ENCODE peak calls at places on chromosomes 1 and 21, in eight cellular contexts. One of them, this sample, is unnamed.

GRCh38 chr1:223135176-223135575 is 7.9 kb downstream of the TLR5 start:
- DNase-seq in HEK293T: no peak
- DNase-seq in stromal cell of bone marrow: peak
- DNase-seq in body of pancreas: no peak
- DNase-seq in EL: peak
- DNase-seq in stimulated activated effector memory CD8-positive, alpha-beta T cell treated with anti-CD3 and anti-CD28 coated beads, Interleukin-12 subunit alpha, Interleukin-12 subunit beta, amount 100 ng/mL, for 72 hours: no peak
- DNase-seq in tibial artery: peak
- DNase-seq in anterior cingulate cortex: no peak
- DNase-seq in this sample: peak

GRCh38 chr1:86778510-86779218 is 74.3 kb downstream of the SH3GLB1 start:
- DNase-seq in HEK293T: no peak
- DNase-seq in stromal cell of bone marrow: no peak
- DNase-seq in body of pancreas: no peak
- DNase-seq in EL: peak
- DNase-seq in stimulated activated effector memory CD8-positive, alpha-beta T cell treated with anti-CD3 and anti-CD28 coated beads, Interleukin-12 subunit alpha, Interleukin-12 subunit beta, amount 100 ng/mL, for 72 hours: no peak
- DNase-seq in tibial artery: no peak
- DNase-seq in anterior cingulate cortex: no peak
- DNase-seq in this sample: no peak

GRCh38 chr1:200176798-200177197 is 149.3 kb downstream of the NR5A2 start:
- DNase-seq in HEK293T: no peak
- DNase-seq in stromal cell of bone marrow: no peak
- DNase-seq in body of pancreas: no peak
- DNase-seq in EL: no peak
- DNase-seq in stimulated activated effector memory CD8-positive, alpha-beta T cell treated with anti-CD3 and anti-CD28 coated beads, Interleukin-12 subunit alpha, Interleukin-12 subunit beta, amount 100 ng/mL, for 72 hours: no peak
- DNase-seq in tibial artery: no peak
- DNase-seq in anterior cingulate cortex: no peak
- DNase-seq in this sample: no peak

GRCh38 chr1:7576946-7577657 is 194.0 kb upstream of the VAMP3 start:
- DNase-seq in HEK293T: peak
- DNase-seq in stromal cell of bone marrow: peak
- DNase-seq in body of pancreas: peak
- DNase-seq in EL: peak
- DNase-seq in stimulated activated effector memory CD8-positive, alpha-beta T cell treated with anti-CD3 and anti-CD28 coated beads, Interleukin-12 subunit alpha, Interleukin-12 subunit beta, amount 100 ng/mL, for 72 hours: no peak
- DNase-seq in tibial artery: peak
- DNase-seq in anterior cingulate cortex: no peak
- DNase-seq in this sample: no peak

GRCh38 chr1:24384251-24385090 is 29.1 kb downstream of the STPG1 start:
- DNase-seq in HEK293T: no peak
- DNase-seq in stromal cell of bone marrow: peak
- DNase-seq in body of pancreas: no peak
- DNase-seq in EL: peak
- DNase-seq in stimulated activated effector memory CD8-positive, alpha-beta T cell treated with anti-CD3 and anti-CD28 coated beads, Interleukin-12 subunit alpha, Interleukin-12 subunit beta, amount 100 ng/mL, for 72 hours: peak
- DNase-seq in tibial artery: no peak
- DNase-seq in anterior cingulate cortex: no peak
- DNase-seq in this sample: no peak

GRCh38 chr21:18298228-18298627 is 53.6 kb downstream of the CHODL start:
- DNase-seq in HEK293T: no peak
- DNase-seq in stromal cell of bone marrow: no peak
- DNase-seq in body of pancreas: no peak
- DNase-seq in EL: no peak
- DNase-seq in stimulated activated effector memory CD8-positive, alpha-beta T cell treated with anti-CD3 and anti-CD28 coated beads, Interleukin-12 subunit alpha, Interleukin-12 subunit beta, amount 100 ng/mL, for 72 hours: no peak
- DNase-seq in tibial artery: no peak
- DNase-seq in anterior cingulate cortex: no peak
- DNase-seq in this sample: no peak

GRCh38 chr1:247345881-247346280 is 14.2 kb upstream of the ZNF496 start:
- DNase-seq in HEK293T: no peak
- DNase-seq in stromal cell of bone marrow: no peak
- DNase-seq in body of pancreas: no peak
- DNase-seq in EL: no peak
- DNase-seq in stimulated activated effector memory CD8-positive, alpha-beta T cell treated with anti-CD3 and anti-CD28 coated beads, Interleukin-12 subunit alpha, Interleukin-12 subunit beta, amount 100 ng/mL, for 72 hours: no peak
- DNase-seq in tibial artery: no peak
- DNase-seq in anterior cingulate cortex: no peak
- DNase-seq in this sample: no peak

GRCh38 chr1:229204863-229205777 is 65.8 kb upstream of the RAB4A start:
- DNase-seq in HEK293T: no peak
- DNase-seq in stromal cell of bone marrow: peak
- DNase-seq in body of pancreas: no peak
- DNase-seq in EL: peak
- DNase-seq in stimulated activated effector memory CD8-positive, alpha-beta T cell treated with anti-CD3 and anti-CD28 coated beads, Interleukin-12 subunit alpha, Interleukin-12 subunit beta, amount 100 ng/mL, for 72 hours: no peak
- DNase-seq in tibial artery: no peak
- DNase-seq in anterior cingulate cortex: no peak
- DNase-seq in this sample: no peak

GRCh38 chr1:36091141-36091540 is 2.4 kb downstream of the ADPRS start:
- DNase-seq in HEK293T: no peak
- DNase-seq in stromal cell of bone marrow: no peak
- DNase-seq in body of pancreas: no peak
- DNase-seq in EL: no peak
- DNase-seq in stimulated activated effector memory CD8-positive, alpha-beta T cell treated with anti-CD3 and anti-CD28 coated beads, Interleukin-12 subunit alpha, Interleukin-12 subunit beta, amount 100 ng/mL, for 72 hours: no peak
- DNase-seq in tibial artery: peak
- DNase-seq in anterior cingulate cortex: no peak
- DNase-seq in this sample: no peak

GRCh38 chr1:79100385-79100784 is 93.9 kb upstream of the ADGRL4 start:
- DNase-seq in HEK293T: no peak
- DNase-seq in stromal cell of bone marrow: peak
- DNase-seq in body of pancreas: no peak
- DNase-seq in EL: peak
- DNase-seq in stimulated activated effector memory CD8-positive, alpha-beta T cell treated with anti-CD3 and anti-CD28 coated beads, Interleukin-12 subunit alpha, Interleukin-12 subunit beta, amount 100 ng/mL, for 72 hours: no peak
- DNase-seq in tibial artery: no peak
- DNase-seq in anterior cingulate cortex: no peak
- DNase-seq in this sample: no peak

GRCh38 chr1:32351859-32352745 is 10.2 kb downstream of the FAM229A start:
- DNase-seq in HEK293T: peak
- DNase-seq in stromal cell of bone marrow: no peak
- DNase-seq in body of pancreas: no peak
- DNase-seq in EL: peak
- DNase-seq in stimulated activated effector memory CD8-positive, alpha-beta T cell treated with anti-CD3 and anti-CD28 coated beads, Interleukin-12 subunit alpha, Interleukin-12 subunit beta, amount 100 ng/mL, for 72 hours: no peak
- DNase-seq in tibial artery: peak
- DNase-seq in anterior cingulate cortex: peak
- DNase-seq in this sample: no peak

GRCh38 chr21:41369105-41369914 is 7.5 kb downstream of the MX2 start:
- DNase-seq in HEK293T: no peak
- DNase-seq in stromal cell of bone marrow: no peak
- DNase-seq in body of pancreas: peak
- DNase-seq in EL: no peak
- DNase-seq in stimulated activated effector memory CD8-positive, alpha-beta T cell treated with anti-CD3 and anti-CD28 coated beads, Interleukin-12 subunit alpha, Interleukin-12 subunit beta, amount 100 ng/mL, for 72 hours: peak
- DNase-seq in tibial artery: peak
- DNase-seq in anterior cingulate cortex: no peak
- DNase-seq in this sample: no peak

GRCh38 chr1:68384321-68384813 is 65.4 kb downstream of the RPE65 start:
- DNase-seq in HEK293T: peak
- DNase-seq in stromal cell of bone marrow: peak
- DNase-seq in body of pancreas: no peak
- DNase-seq in EL: peak
- DNase-seq in stimulated activated effector memory CD8-positive, alpha-beta T cell treated with anti-CD3 and anti-CD28 coated beads, Interleukin-12 subunit alpha, Interleukin-12 subunit beta, amount 100 ng/mL, for 72 hours: no peak
- DNase-seq in tibial artery: no peak
- DNase-seq in anterior cingulate cortex: peak
- DNase-seq in this sample: no peak

GRCh38 chr1:159778266-159778665 is 2.5 kb upstream of the DUSP23 start:
- DNase-seq in HEK293T: no peak
- DNase-seq in stromal cell of bone marrow: no peak
- DNase-seq in body of pancreas: no peak
- DNase-seq in EL: no peak
- DNase-seq in stimulated activated effector memory CD8-positive, alpha-beta T cell treated with anti-CD3 and anti-CD28 coated beads, Interleukin-12 subunit alpha, Interleukin-12 subunit beta, amount 100 ng/mL, for 72 hours: no peak
- DNase-seq in tibial artery: no peak
- DNase-seq in anterior cingulate cortex: no peak
- DNase-seq in this sample: no peak

GRCh38 chr1:58487002-58487401 is 59.5 kb downstream of the OMA1 start:
- DNase-seq in HEK293T: no peak
- DNase-seq in stromal cell of bone marrow: no peak
- DNase-seq in body of pancreas: no peak
- DNase-seq in EL: no peak
- DNase-seq in stimulated activated effector memory CD8-positive, alpha-beta T cell treated with anti-CD3 and anti-CD28 coated beads, Interleukin-12 subunit alpha, Interleukin-12 subunit beta, amount 100 ng/mL, for 72 hours: no peak
- DNase-seq in tibial artery: no peak
- DNase-seq in anterior cingulate cortex: no peak
- DNase-seq in this sample: no peak

GRCh38 chr1:157198619-157199420 is 60.6 kb upstream of the ETV3 start:
- DNase-seq in HEK293T: no peak
- DNase-seq in stromal cell of bone marrow: no peak
- DNase-seq in body of pancreas: peak
- DNase-seq in EL: no peak
- DNase-seq in stimulated activated effector memory CD8-positive, alpha-beta T cell treated with anti-CD3 and anti-CD28 coated beads, Interleukin-12 subunit alpha, Interleukin-12 subunit beta, amount 100 ng/mL, for 72 hours: peak
- DNase-seq in tibial artery: no peak
- DNase-seq in anterior cingulate cortex: no peak
- DNase-seq in this sample: no peak

GRCh38 chr1:206706298-206706791 is 21.6 kb downstream of the MAPKAPK2 start:
- DNase-seq in HEK293T: no peak
- DNase-seq in stromal cell of bone marrow: peak
- DNase-seq in body of pancreas: no peak
- DNase-seq in EL: peak
- DNase-seq in stimulated activated effector memory CD8-positive, alpha-beta T cell treated with anti-CD3 and anti-CD28 coated beads, Interleukin-12 subunit alpha, Interleukin-12 subunit beta, amount 100 ng/mL, for 72 hours: no peak
- DNase-seq in tibial artery: peak
- DNase-seq in anterior cingulate cortex: no peak
- DNase-seq in this sample: peak

GRCh38 chr1:18580087-18580486 is 50.6 kb upstream of the PAX7 start:
- DNase-seq in HEK293T: no peak
- DNase-seq in stromal cell of bone marrow: no peak
- DNase-seq in body of pancreas: no peak
- DNase-seq in EL: no peak
- DNase-seq in stimulated activated effector memory CD8-positive, alpha-beta T cell treated with anti-CD3 and anti-CD28 coated beads, Interleukin-12 subunit alpha, Interleukin-12 subunit beta, amount 100 ng/mL, for 72 hours: no peak
- DNase-seq in tibial artery: no peak
- DNase-seq in anterior cingulate cortex: no peak
- DNase-seq in this sample: no peak

This sample was measured in coronary artery.